ENCODE peak calls at places on chromosomes 3 and 15, in ten cellular contexts. R, H, V, L, Z, Y, N, O, T and U are unnamed samples.

GRCh38 chr3:161523916-161524315 is 27.3 kb downstream of the OTOL1 start:
- DNase-seq in Y (no peak), L (no peak), T (no peak), N (no peak), H (no peak), Z (no peak), R (no peak), V (no peak), O (no peak), U (no peak)

GRCh38 chr15:93942140-93942808 is 289.1 kb upstream of the MCTP2 start:
- DNase-seq in O (no peak), R (no peak), L (no peak), V (no peak), T (no peak), Z (no peak), N (no peak), Y (no peak), H (no peak), U (peak)

GRCh38 chr3:24683511-24684384 is 189.1 kb upstream of the THRB start:
- DNase-seq in Y (no peak), O (peak), L (no peak), T (no peak), Z (no peak), N (no peak), R (peak), V (no peak), H (no peak), U (peak)

GRCh38 chr15:94455297-94455696 is 223.9 kb downstream of the MCTP2 start:
- DNase-seq in H (no peak), Z (no peak), N (no peak), V (no peak), O (no peak), T (no peak), L (no peak), Y (no peak), R (no peak), U (no peak)

GRCh38 chr15:67770098-67770628 is 55.1 kb upstream of the SKOR1 start:
- DNase-seq in V (no peak), L (no peak), Z (no peak), R (no peak), H (no peak), O (no peak), N (no peak), T (no peak), Y (no peak), U (no peak)

GRCh38 chr3:77816470-77816869 is 776.6 kb downstream of the ROBO2 start:
- DNase-seq in H (no peak), O (no peak), Z (no peak), N (no peak), T (no peak), Y (no peak), R (no peak), L (no peak), V (no peak), U (no peak)

GRCh38 chr3:63279442-63279841 is 1.3 kb downstream of the SYNPR start:
- DNase-seq in N (no peak), H (no peak), L (no peak), R (no peak), V (no peak), T (no peak), O (no peak), Z (no peak), Y (no peak), U (no peak)

GRCh38 chr3:44337253-44337652 is 1.3 kb upstream of the TCAIM start:
- DNase-seq in T (no peak), H (no peak), O (no peak), V (no peak), R (no peak), Y (no peak), Z (no peak), N (no peak), L (no peak), U (no peak)

GRCh38 chr3:132637590-132637989 is 22.0 kb downstream of the ACAD11 start:
- DNase-seq in V (no peak), Z (no peak), Y (no peak), N (no peak), O (no peak), R (no peak), L (no peak), H (no peak), T (no peak), U (peak)

GRCh38 chr3:159804726-159805410 is 183.8 kb upstream of the IL12A start:
- DNase-seq in Z (no peak), N (peak), V (peak), Y (no peak), L (no peak), O (peak), T (peak), H (peak), R (peak), U (peak)

GRCh38 chr3:82376883-82377282 is 615.4 kb upstream of the GBE1 start:
- DNase-seq in O (peak), Z (no peak), T (no peak), V (no peak), Y (no peak), N (no peak), H (no peak), L (no peak), R (no peak), U (no peak)

GRCh38 chr3:52742418-52743041 is 28.2 kb downstream of the NEK4 start:
- DNase-seq in T (no peak), Z (no peak), H (no peak), O (peak), Y (no peak), N (no peak), L (no peak), V (peak), R (no peak), U (peak)

GRCh38 chr3:2940062-2940461 is 170.1 kb downstream of the IL5RA start:
- DNase-seq in Y (no peak), L (no peak), Z (no peak), T (no peak), V (no peak), O (peak), R (no peak), N (no peak), H (no peak), U (no peak)
- H3K4me3 ChIP-seq in Y (no peak), L (no peak), Z (no peak), T (no peak), V (no peak), O (no peak), R (no peak), N (no peak), H (no peak), U (no peak)

GRCh38 chr3:197959891-197960693 is at the start of gene LMLN:
- DNase-seq in V (peak), N (peak), L (peak), R (peak), Y (peak), Z (peak), T (peak), O (peak), H (peak), U (peak)

GRCh38 chr3:197959500-197959890 is 522 bp upstream of the LMLN start:
- DNase-seq in T (no peak), Y (no peak), H (no peak), O (no peak), V (no peak), R (no peak), Z (no peak), N (no peak), L (no peak), U (no peak)

GRCh38 chr3:197957775-197958103 is 2.3 kb upstream of the LMLN start:
- DNase-seq in V (no peak), O (no peak), N (no peak), Z (no peak), H (no peak), T (no peak), Y (no peak), R (no peak), L (no peak), U (no peak)

GRCh38 chr3:197956626-197956988 is 3.4 kb upstream of the LMLN start:
- DNase-seq in L (no peak), Z (no peak), H (no peak), N (no peak), O (no peak), V (no peak), T (no peak), Y (no peak), R (no peak), U (no peak)

GRCh38 chr3:197958346-197958745 is 1.7 kb upstream of the LMLN start:
- DNase-seq in T (no peak), O (no peak), V (no peak), H (no peak), L (no peak), Y (no peak), N (no peak), Z (no peak), R (no peak), U (peak)
- H3K4me3 ChIP-seq in T (no peak), O (no peak), V (no peak), H (no peak), L (no peak), Y (no peak), N (no peak), Z (no peak), R (no peak), U (no peak)

GRCh38 chr15:76173317-76173834 is 113.6 kb downstream of the TMEM266 start:
- DNase-seq in T (no peak), V (no peak), N (no peak), Z (no peak), L (no peak), Y (no peak), H (no peak), R (no peak), O (no peak), U (no peak)
- H3K4me3 ChIP-seq in T (no peak), V (no peak), N (no peak), Z (no peak), L (no peak), Y (no peak), H (no peak), R (no peak), O (no peak), U (no peak)

GRCh38 chr15:101201411-101202174 is 50.3 kb downstream of the CHSY1 start:
- DNase-seq in R (peak), V (peak), Y (peak), O (no peak), T (peak), H (peak), Z (no peak), N (peak), L (no peak), U (peak)
- H3K4me3 ChIP-seq in R (no peak), V (no peak), Y (no peak), O (no peak), T (no peak), H (peak), Z (no peak), N (no peak), L (no peak), U (peak)

GRCh38 chr3:185939721-185940120 is 1.9 kb upstream of the TRA2B start:
- DNase-seq in Y (no peak), N (no peak), O (no peak), R (no peak), T (no peak), Z (no peak), H (no peak), V (no peak), L (no peak), U (peak)

GRCh38 chr3:185940951-185941350 is 3.1 kb upstream of the TRA2B start:
- DNase-seq in R (no peak), Y (no peak), N (no peak), T (no peak), Z (no peak), O (no peak), L (no peak), H (no peak), V (no peak), U (no peak)

GRCh38 chr3:185942396-185942795 is 4.6 kb upstream of the TRA2B start:
- DNase-seq in Y (no peak), V (no peak), T (no peak), L (no peak), R (no peak), N (no peak), H (no peak), Z (no peak), O (no peak), U (no peak)

GRCh38 chr3:185943363-185944106 is 5.7 kb upstream of the TRA2B start:
- DNase-seq in Z (peak), R (peak), Y (peak), O (peak), V (peak), L (peak), T (peak), H (peak), N (peak), U (peak)

DNA sequence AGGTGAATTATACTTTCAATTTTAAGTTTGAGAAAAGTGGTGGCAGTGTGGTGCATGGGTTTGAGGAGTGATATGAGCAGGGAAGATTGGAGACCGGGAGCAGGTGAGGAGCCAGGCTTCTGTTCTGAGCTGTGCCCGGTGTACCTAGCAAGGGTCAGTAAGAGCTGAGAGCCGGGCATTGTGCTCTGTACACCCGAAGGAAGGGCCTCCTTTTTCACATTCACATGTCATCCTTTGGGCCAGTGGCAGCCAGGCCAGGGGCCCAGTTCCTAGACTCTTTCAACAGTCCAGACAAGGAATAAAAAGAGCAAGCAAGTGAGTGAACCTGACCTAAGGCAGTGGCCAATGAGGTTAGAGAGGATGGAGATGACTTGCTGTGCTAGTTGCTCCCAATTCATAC is 5.1 kb upstream of the TRA2B start:
- DNase-seq in H (no peak), R (no peak), Y (no peak), V (no peak), N (no peak), T (no peak), L (no peak), Z (no peak), O (no peak), U (no peak)
- H3K4me3 ChIP-seq in H (no peak), R (no peak), Y (no peak), V (no peak), N (peak), T (no peak), L (no peak), Z (no peak), O (no peak), U (no peak)

GRCh38 chr15:53208759-53209158 is 418.6 kb upstream of the ONECUT1 start:
- DNase-seq in Z (no peak), O (no peak), R (no peak), H (no peak), T (no peak), N (no peak), Y (no peak), L (no peak), V (no peak), U (no peak)

GRCh38 chr15:53202876-53203275 is 412.7 kb upstream of the ONECUT1 start:
- DNase-seq in L (no peak), H (no peak), Y (no peak), N (no peak), V (no peak), O (no peak), Z (no peak), T (no peak), R (no peak), U (no peak)

GRCh38 chr15:53203454-53203853 is 413.3 kb upstream of the ONECUT1 start:
- DNase-seq in L (no peak), R (no peak), Y (no peak), N (no peak), T (no peak), O (no peak), H (no peak), V (no peak), Z (no peak), U (no peak)
- H3K4me3 ChIP-seq in L (no peak), R (no peak), Y (no peak), N (no peak), T (no peak), O (no peak), H (no peak), V (no peak), Z (no peak), U (no peak)

DNA sequence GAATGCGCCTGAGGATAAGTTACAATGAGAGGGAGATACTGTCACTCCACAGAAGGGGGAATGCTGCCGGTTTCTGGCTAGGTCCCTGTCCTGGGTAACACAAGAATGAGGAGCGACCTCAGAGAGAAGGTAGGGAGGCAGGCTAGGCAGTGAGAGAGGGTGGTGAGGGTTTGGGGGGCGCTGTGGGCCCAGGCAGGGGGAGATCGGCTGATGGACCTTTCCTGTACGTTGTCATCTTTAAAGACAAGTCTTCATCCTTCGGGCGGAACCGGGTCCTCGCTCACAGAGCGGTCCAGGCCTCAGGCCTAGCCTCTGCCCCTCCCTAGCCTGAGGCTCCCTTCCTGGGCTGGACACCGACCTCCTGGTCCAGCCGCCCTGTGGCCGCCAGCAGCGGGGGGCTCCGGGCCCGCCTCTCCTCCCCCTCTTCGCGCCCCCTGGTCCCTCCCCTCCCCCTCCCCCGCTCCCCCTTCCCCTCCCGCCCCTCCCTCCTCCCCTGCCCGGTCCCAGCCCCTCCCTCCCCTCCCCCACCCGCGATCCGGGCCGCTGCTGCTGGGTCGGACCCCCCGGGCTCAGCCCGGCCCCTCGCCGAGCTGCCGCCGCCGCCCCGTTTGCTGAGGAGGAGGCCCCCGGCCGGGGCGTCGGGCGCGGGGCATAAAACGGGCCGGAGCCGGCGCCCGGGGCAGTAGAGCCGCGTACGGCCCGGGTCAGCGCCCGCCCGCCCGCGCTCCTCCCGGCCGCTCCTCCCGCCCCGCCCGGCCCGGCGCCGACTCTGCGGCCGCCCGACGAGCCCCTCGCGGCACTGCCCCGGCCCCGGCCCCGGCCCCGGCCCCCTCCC is at the start of gene CHRD:
- DNase-seq in H (no peak), V (peak), R (no peak), Y (no peak), N (peak), T (peak), O (no peak), L (no peak), Z (no peak), U (no peak)
- H3K4me3 ChIP-seq in H (peak), V (peak), R (peak), Y (peak), N (peak), T (peak), O (no peak), L (peak), Z (peak), U (peak)

DNA sequence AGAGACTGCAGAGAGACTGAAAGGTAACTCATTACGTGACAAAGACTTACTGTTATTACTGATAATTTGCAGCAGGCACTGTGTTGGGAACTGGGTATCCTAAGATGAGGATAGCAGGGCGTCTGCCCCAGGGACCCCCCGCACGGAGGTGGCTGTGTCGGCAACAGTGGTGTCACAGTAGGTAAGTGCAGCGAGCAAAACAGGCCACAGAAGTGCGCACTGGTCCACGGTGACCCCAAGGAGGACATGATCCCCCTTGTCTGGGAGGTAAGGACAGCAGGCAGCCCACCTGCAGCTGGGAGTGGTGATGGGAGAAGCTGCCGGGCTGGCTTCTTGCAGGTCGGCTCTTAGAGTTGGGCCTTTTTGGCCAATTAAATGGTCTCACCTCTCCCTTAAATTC is 82.9 kb downstream of the FAM43A start:
- DNase-seq in O (no peak), V (no peak), L (peak), Z (no peak), H (peak), Y (no peak), T (no peak), R (no peak), N (no peak), U (no peak)
- H3K4me3 ChIP-seq in O (no peak), V (no peak), L (peak), Z (no peak), H (peak), Y (no peak), T (no peak), R (no peak), N (peak), U (peak)

DNA sequence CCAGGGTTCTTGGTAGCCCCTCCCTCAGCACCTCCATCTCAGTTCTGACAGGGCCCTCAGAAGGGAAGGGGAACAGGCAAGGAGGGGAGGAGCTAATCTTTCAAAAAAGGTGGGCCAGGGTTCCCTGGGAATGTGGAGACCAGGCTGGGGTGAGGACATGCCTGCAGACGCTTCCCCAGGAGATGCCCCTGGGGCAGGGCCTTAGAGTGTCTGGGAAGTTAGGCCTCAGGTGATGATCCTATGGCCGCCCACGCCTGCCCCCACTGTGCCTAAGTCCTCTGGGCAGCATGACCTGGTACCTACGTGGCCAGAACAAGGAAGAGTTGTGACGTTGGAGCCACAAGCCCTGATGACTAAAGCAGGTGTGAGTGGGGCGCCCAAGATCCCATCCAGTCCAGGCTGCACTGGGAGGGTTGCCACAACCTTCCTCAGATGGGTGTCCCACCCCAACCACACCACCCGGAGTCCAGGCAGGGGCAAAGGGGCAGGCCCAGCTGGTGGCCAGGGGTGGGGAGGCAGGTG is 3.9 kb upstream of the SEMA3B start:
- DNase-seq in Z (no peak), N (no peak), T (no peak), L (no peak), R (no peak), H (no peak), Y (no peak), O (no peak), V (no peak), U (no peak)
- H3K4me3 ChIP-seq in Z (no peak), N (peak), T (no peak), L (no peak), R (no peak), H (peak), Y (no peak), O (no peak), V (no peak), U (no peak)

GRCh38 chr3:25781758-25782594 is 1.3 kb downstream of the NGLY1 start:
- DNase-seq in H (no peak), Y (no peak), N (no peak), L (no peak), T (no peak), R (no peak), V (no peak), O (peak), Z (no peak), U (no peak)

GRCh38 chr3:25781145-25781757 is 2.0 kb downstream of the NGLY1 start:
- DNase-seq in T (no peak), O (no peak), Y (no peak), H (no peak), R (no peak), L (no peak), Z (no peak), N (no peak), V (no peak), U (no peak)

GRCh38 chr3:25782636-25782937 is 656 bp downstream of the NGLY1 start:
- DNase-seq in H (no peak), T (no peak), V (no peak), Z (no peak), N (no peak), R (no peak), O (no peak), Y (no peak), L (no peak), U (no peak)

GRCh38 chr3:25782938-25783660 is at the start of gene NGLY1:
- DNase-seq in V (peak), N (peak), R (peak), H (peak), Z (peak), Y (peak), O (peak), L (peak), T (peak), U (peak)

DNA sequence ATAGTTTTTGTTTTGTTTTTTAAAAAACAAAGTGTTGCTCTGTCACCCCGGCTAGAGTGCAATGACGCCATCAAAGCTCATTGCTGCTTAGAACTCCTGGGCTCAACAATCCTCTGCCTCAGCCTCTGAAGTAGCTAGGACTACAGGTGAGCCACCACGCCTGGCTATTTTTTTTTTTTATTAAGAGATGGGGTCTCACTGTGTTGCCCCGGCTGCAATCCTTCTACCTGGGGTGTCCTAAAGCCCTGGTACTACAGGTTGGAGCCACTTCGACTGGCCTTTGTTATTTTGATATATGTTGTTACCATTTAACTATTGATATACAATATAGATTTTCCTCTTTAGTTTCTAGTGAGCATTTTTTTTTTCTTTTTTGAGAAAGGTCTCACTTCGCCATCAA is 2.6 kb downstream of the NGLY1 start:
- DNase-seq in N (no peak), L (no peak), R (no peak), H (no peak), Y (no peak), T (no peak), V (no peak), O (no peak), Z (no peak), U (no peak)
- H3K4me3 ChIP-seq in N (no peak), L (no peak), R (no peak), H (no peak), Y (no peak), T (no peak), V (no peak), O (peak), Z (no peak), U (no peak)